ENCODE peak calls at places on chromosomes 2 and 18, in eight cellular contexts. V is psoas muscle, T is H9, O is HFF-Myc, W is progenitor cell of endocrine pancreas, K is spleen, Y is sigmoid colon, P is mammary epithelial cell. I is an unnamed sample.

GRCh38 chr2:194182888-194183287 is 1474.1 kb upstream of the SLC39A10 start:
- DNase-seq in K (no peak), T (no peak), P (no peak), V (no peak), Y (no peak), O (no peak), W (no peak), I (no peak)

GRCh38 chr2:20176760-20177159 is 48.2 kb downstream of the SDC1 start:
- DNase-seq in Y (no peak), K (peak), T (no peak), V (no peak), P (no peak), O (no peak), W (no peak), I (no peak)

GRCh38 chr2:101560780-101561315 is 85.9 kb upstream of the RFX8 start:
- DNase-seq in K (no peak), T (no peak), O (no peak), Y (no peak), P (no peak), W (no peak), V (no peak), I (no peak)

GRCh38 chr18:25399554-25399953 is 47.6 kb upstream of the ZNF521 start:
- DNase-seq in K (no peak), O (no peak), V (no peak), P (peak), T (no peak), Y (no peak), W (no peak), I (no peak)

GRCh38 chr2:151999058-151999457 is 99.8 kb downstream of the CACNB4 start:
- DNase-seq in W (peak), Y (no peak), T (peak), O (peak), P (peak), K (no peak), V (peak), I (peak)

GRCh38 chr2:105325389-105325963 is 4.1 kb downstream of the TGFBRAP1 start:
- DNase-seq in V (no peak), W (no peak), T (no peak), O (no peak), K (no peak), P (no peak), Y (no peak), I (no peak)

GRCh38 chr2:240146141-240146561 is 5.7 kb upstream of the OTOS start:
- DNase-seq in O (no peak), Y (no peak), T (no peak), P (no peak), V (peak), W (no peak), K (no peak), I (no peak)

GRCh38 chr18:64259871-64260270 is 111.0 kb upstream of the LINC00305 start:
- DNase-seq in P (no peak), K (no peak), V (no peak), W (no peak), O (no peak), Y (no peak), T (no peak), I (no peak)

GRCh38 chr2:190465060-190465459 is 56.9 kb downstream of the MFSD6 start:
- DNase-seq in T (no peak), K (no peak), O (no peak), W (no peak), V (no peak), Y (no peak), P (no peak), I (no peak)

GRCh38 chr2:143928613-143929012 is 591.3 kb downstream of the ZEB2 start:
- DNase-seq in V (no peak), Y (no peak), O (no peak), W (no peak), P (no peak), K (no peak), T (no peak), I (no peak)

GRCh38 chr2:200585730-200586643 is at the start of gene AOX1:
- DNase-seq in P (peak), O (peak), Y (peak), W (peak), T (peak), V (peak), K (peak), I (peak)

GRCh38 chr2:41910126-41910525 is 137.7 kb upstream of the PKDCC start:
- DNase-seq in V (no peak), O (no peak), W (no peak), P (peak), T (no peak), K (no peak), Y (no peak), I (no peak)

GRCh38 chr2:236215761-236216333 is 47.7 kb upstream of the GBX2 start:
- DNase-seq in V (no peak), K (no peak), P (no peak), Y (no peak), T (peak), O (no peak), W (no peak), I (no peak)

GRCh38 chr2:70385204-70385603 is 83.3 kb upstream of the FAM136A start:
- DNase-seq in Y (no peak), V (no peak), T (no peak), K (no peak), O (no peak), P (no peak), W (no peak), I (no peak)

GRCh38 chr2:161843936-161844335 is 219.7 kb downstream of the SLC4A10 start:
- DNase-seq in O (no peak), V (no peak), W (no peak), Y (no peak), T (no peak), K (no peak), P (no peak), I (no peak)

GRCh38 chr2:114405486-114406250 is 36.8 kb upstream of the DPP10 start:
- DNase-seq in Y (no peak), P (no peak), W (no peak), V (no peak), K (no peak), O (no peak), T (no peak), I (no peak)

GRCh38 chr18:26405190-26405781 is 143.1 kb downstream of the KCTD1 start:
- DNase-seq in P (peak), Y (no peak), T (peak), K (no peak), W (no peak), O (no peak), V (no peak), I (no peak)

GRCh38 chr2:2646312-2647051 is 315.4 kb upstream of the MYT1L start:
- DNase-seq in Y (no peak), P (no peak), T (no peak), O (no peak), W (no peak), K (no peak), V (no peak), I (no peak)

GRCh38 chr2:12202301-12202700 is 455.9 kb downstream of the LPIN1 start:
- DNase-seq in W (no peak), O (no peak), P (peak), K (no peak), Y (no peak), V (no peak), T (no peak), I (no peak)

GRCh38 chr2:237432484-237433092 is 18.6 kb upstream of the COL6A3 start:
- DNase-seq in V (no peak), O (no peak), Y (no peak), W (no peak), T (peak), P (peak), K (peak), I (no peak)

GRCh38 chr2:149745396-149745925 is 157.9 kb upstream of the MMADHC start:
- DNase-seq in V (no peak), P (no peak), W (no peak), Y (no peak), O (no peak), T (no peak), K (no peak), I (no peak)

GRCh38 chr18:45916302-45916701 is 50.8 kb downstream of the EPG5 start:
- DNase-seq in P (no peak), O (no peak), Y (no peak), T (no peak), V (no peak), W (no peak), K (peak), I (no peak)

GRCh38 chr2:182506606-182507005 is 79.8 kb upstream of the PDE1A start:
- DNase-seq in P (no peak), K (no peak), T (no peak), Y (no peak), W (no peak), V (no peak), O (no peak), I (peak)

GRCh38 chr2:11482473-11483031 is 16.6 kb upstream of the E2F6 start:
- DNase-seq in T (peak), P (no peak), V (peak), K (no peak), W (peak), O (no peak), Y (no peak), I (peak)

GRCh38 chr2:60405266-60405665 is 148.2 kb downstream of the BCL11A start:
- DNase-seq in T (no peak), O (no peak), V (no peak), P (no peak), Y (no peak), W (no peak), K (no peak), I (no peak)

GRCh38 chr2:158745067-158745865 is 49.9 kb upstream of the DAPL1 start:
- DNase-seq in W (no peak), Y (no peak), P (peak), V (no peak), T (peak), K (no peak), O (no peak), I (peak)

GRCh38 chr2:107635883-107636282 is 190.8 kb upstream of the RGPD4 start:
- DNase-seq in Y (no peak), W (no peak), K (no peak), V (no peak), O (peak), T (no peak), P (peak), I (no peak)

GRCh38 chr2:64401501-64401880 is 52.5 kb upstream of the LGALSL start:
- DNase-seq in V (no peak), Y (no peak), K (no peak), O (no peak), T (no peak), W (no peak), P (no peak), I (no peak)

DNA sequence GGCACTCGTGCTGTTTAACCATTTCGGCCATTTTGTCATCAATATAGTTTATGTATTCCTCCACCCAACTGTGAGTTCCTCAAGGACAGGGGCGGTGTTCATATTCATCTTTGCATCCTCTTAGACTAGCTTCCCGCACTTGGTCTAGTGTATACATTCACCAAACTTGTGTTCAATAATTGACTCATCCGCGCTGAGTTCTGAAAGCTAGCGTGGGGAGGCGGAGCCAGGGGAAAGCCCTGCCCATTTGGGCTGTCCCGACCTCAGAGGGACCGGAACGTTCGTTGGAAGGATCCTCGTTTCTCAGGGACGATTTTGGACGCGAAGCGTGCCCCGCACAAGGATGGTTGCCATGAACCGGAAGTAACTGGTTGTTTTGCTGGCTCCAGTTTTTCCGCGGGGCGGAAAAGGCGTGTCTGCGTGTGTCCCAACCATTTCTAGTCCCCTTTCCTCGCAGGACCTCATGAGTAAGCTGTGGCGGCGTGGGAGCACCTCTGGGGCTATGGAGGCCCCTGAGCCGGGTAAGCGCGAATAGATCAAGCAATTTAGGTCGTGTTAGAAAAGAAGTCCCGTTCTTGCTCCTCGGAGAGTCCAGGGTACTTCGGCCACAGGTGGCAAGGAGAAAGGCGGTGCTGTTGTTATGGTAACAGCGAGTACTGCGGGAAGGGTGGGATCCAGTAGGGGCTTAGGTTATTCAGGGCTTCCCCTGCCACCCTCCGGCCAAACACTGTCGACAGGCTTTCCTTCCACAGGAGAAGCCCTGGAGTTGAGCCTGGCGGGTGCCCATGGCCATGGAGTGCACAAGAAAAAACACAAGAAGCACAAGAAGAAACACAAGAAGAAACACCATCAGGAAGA is at the start of gene INO80B:
- DNase-seq in Y (peak), W (peak), P (peak), T (peak), K (peak), O (peak), V (peak), I (peak)
- TF ChIP-seq CTCF in Y (no peak), W (no peak), P (no peak), T (no peak), K (no peak), O (no peak), V (no peak), I (peak)

DNA sequence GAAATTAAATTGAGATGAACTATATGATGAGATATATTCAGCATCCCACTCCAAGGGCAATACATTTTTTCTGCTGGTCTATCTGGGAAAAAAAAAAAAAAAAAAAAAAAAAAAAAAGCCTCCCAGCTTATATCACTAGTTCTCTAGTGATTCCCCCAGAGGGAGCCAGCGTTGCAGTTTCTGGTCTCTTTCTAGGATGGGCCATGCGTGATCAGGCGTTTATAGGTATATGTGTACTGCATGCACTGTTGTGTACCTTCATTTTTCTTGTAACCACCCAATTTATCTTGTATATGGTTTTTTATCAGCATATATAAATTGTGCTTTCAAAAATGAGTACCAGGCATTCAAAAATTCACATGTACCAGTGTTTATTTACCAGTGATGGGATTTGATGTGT is 35.1 kb downstream of the DCDC2C start:
- DNase-seq in O (no peak), V (no peak), K (no peak), Y (no peak), T (peak), P (no peak), W (no peak), I (peak)
- TF ChIP-seq CTCF in O (peak), V (no peak), K (no peak), Y (no peak), T (peak), P (no peak), W (peak), I (peak)

GRCh38 chr2:242030858-242031257 is 161.3 kb downstream of the RTP5 start:
- DNase-seq in O (no peak), Y (peak), V (no peak), T (peak), W (no peak), K (peak), P (no peak), I (no peak)

GRCh38 chr2:242030226-242030575 is 160.7 kb downstream of the RTP5 start:
- DNase-seq in O (no peak), W (peak), Y (peak), P (no peak), V (no peak), K (peak), T (peak), I (no peak)

GRCh38 chr2:242031481-242032019 is 162.0 kb downstream of the RTP5 start:
- DNase-seq in V (no peak), K (peak), W (no peak), Y (peak), T (peak), P (peak), O (peak), I (no peak)

GRCh38 chr2:242027676-242028450 is 158.3 kb downstream of the RTP5 start:
- DNase-seq in V (no peak), Y (peak), P (no peak), O (no peak), T (peak), K (peak), W (peak), I (no peak)

GRCh38 chr2:242029422-242030225 is 160.1 kb downstream of the RTP5 start:
- DNase-seq in O (no peak), P (no peak), K (peak), V (no peak), W (peak), Y (peak), T (peak), I (no peak)
- TF ChIP-seq CTCF in O (no peak), P (no peak), K (no peak), V (no peak), W (no peak), Y (no peak), T (no peak), I (peak)

GRCh38 chr2:234670804-234671203 is 173.9 kb upstream of the ARL4C start:
- DNase-seq in Y (no peak), P (no peak), K (no peak), V (no peak), O (no peak), T (no peak), W (no peak), I (no peak)

GRCh38 chr2:234669001-234669400 is 172.1 kb upstream of the ARL4C start:
- DNase-seq in T (no peak), W (no peak), O (no peak), Y (no peak), K (no peak), P (no peak), V (no peak), I (no peak)

GRCh38 chr2:234670052-234670451 is 173.2 kb upstream of the ARL4C start:
- DNase-seq in P (peak), Y (no peak), V (no peak), W (no peak), T (no peak), O (no peak), K (no peak), I (no peak)

GRCh38 chr2:234671231-234671630 is 174.3 kb upstream of the ARL4C start:
- DNase-seq in T (no peak), P (no peak), W (no peak), O (no peak), V (no peak), Y (no peak), K (no peak), I (no peak)

DNA sequence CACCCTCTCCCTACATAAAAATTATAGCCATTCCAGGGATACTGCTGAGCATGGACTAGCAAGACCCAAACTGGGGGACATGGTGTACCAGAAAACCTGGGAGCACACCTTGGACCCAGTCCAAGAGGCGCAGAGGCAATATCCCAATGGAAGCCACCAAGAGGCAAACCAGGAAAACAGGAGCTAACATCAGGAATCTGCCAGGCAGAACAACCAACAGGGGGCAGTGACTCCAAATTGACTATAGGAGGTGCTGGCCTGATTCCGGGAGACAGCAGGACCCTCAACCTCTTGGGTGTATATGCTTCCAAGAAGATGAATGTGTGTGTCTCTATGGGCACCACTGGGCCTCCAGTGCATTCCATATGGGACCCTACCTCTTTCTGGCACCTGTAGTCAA is 172.7 kb upstream of the ARL4C start:
- DNase-seq in O (no peak), P (no peak), T (peak), V (no peak), Y (no peak), W (no peak), K (no peak), I (no peak)
- TF ChIP-seq CTCF in O (peak), P (peak), T (peak), V (no peak), Y (no peak), W (peak), K (no peak), I (no peak)

GRCh38 chr2:232981767-232982360 is 31.2 kb downstream of the NGEF start:
- DNase-seq in V (no peak), P (no peak), T (no peak), O (no peak), K (peak), Y (no peak), W (no peak), I (no peak)
- TF ChIP-seq CTCF in V (no peak), P (peak), T (no peak), O (no peak), K (no peak), Y (no peak), W (no peak), I (no peak)